ENCODE peak calls at places on chromosomes 1 and 21, in eight cellular contexts. One of them, this sample, is unnamed.
A peak's percentile ranks its signal among the peaks of the same experiment; 100 is the strongest.

GRCh38 chr1:225657462-225657989 is 4.6 kb upstream of the ENAH start:
- DNase-seq in stimulated activated CD4-positive, alpha-beta T cell treated with anti-CD3 and anti-CD28 coated beads, Interleukin-2, amount 100 ng/mL, for 24 hours: no peak
- DNase-seq in heart left ventricle: no peak
- DNase-seq in smooth muscle cell of the brain vasculature: no peak
- DNase-seq in NCI-H1092 treated with DMSO at 0.1 percent for 48 hours: no peak
- DNase-seq in psoas muscle: no peak
- DNase-seq in immature natural killer cell: no peak
- DNase-seq in renal cortical epithelial cell: no peak
- DNase-seq in this sample: no peak

GRCh38 chr1:53075761-53076163 is 13.7 kb downstream of the PODN start:
- DNase-seq in heart left ventricle: peak; percentile 20
- DNase-seq in stimulated activated CD4-positive, alpha-beta T cell treated with anti-CD3 and anti-CD28 coated beads, Interleukin-2, amount 100 ng/mL, for 24 hours: no peak
- DNase-seq in immature natural killer cell: no peak
- DNase-seq in psoas muscle: peak; percentile 6
- DNase-seq in smooth muscle cell of the brain vasculature: no peak
- DNase-seq in NCI-H1092 treated with DMSO at 0.1 percent for 48 hours: no peak
- DNase-seq in renal cortical epithelial cell: no peak
- DNase-seq in this sample: peak; percentile 12

GRCh38 chr1:61080408-61081134 is 1.8 kb upstream of the NFIA start:
- DNase-seq in psoas muscle: no peak
- DNase-seq in stimulated activated CD4-positive, alpha-beta T cell treated with anti-CD3 and anti-CD28 coated beads, Interleukin-2, amount 100 ng/mL, for 24 hours: no peak
- DNase-seq in heart left ventricle: no peak
- DNase-seq in smooth muscle cell of the brain vasculature: no peak
- DNase-seq in renal cortical epithelial cell: no peak
- DNase-seq in NCI-H1092 treated with DMSO at 0.1 percent for 48 hours: peak; percentile 9
- DNase-seq in immature natural killer cell: no peak
- DNase-seq in this sample: no peak

GRCh38 chr1:191695865-191696264 is 462.4 kb upstream of the RGS18 start:
- DNase-seq in smooth muscle cell of the brain vasculature: no peak
- DNase-seq in psoas muscle: no peak
- DNase-seq in immature natural killer cell: no peak
- DNase-seq in stimulated activated CD4-positive, alpha-beta T cell treated with anti-CD3 and anti-CD28 coated beads, Interleukin-2, amount 100 ng/mL, for 24 hours: no peak
- DNase-seq in heart left ventricle: no peak
- DNase-seq in NCI-H1092 treated with DMSO at 0.1 percent for 48 hours: no peak
- DNase-seq in renal cortical epithelial cell: no peak
- DNase-seq in this sample: no peak

GRCh38 chr1:92291372-92291999 is 7.3 kb downstream of the GLMN start:
- DNase-seq in NCI-H1092 treated with DMSO at 0.1 percent for 48 hours: peak; percentile 46
- DNase-seq in immature natural killer cell: no peak
- DNase-seq in stimulated activated CD4-positive, alpha-beta T cell treated with anti-CD3 and anti-CD28 coated beads, Interleukin-2, amount 100 ng/mL, for 24 hours: no peak
- DNase-seq in psoas muscle: no peak
- DNase-seq in smooth muscle cell of the brain vasculature: peak; percentile 47
- DNase-seq in heart left ventricle: no peak
- DNase-seq in renal cortical epithelial cell: peak; percentile 73
- DNase-seq in this sample: peak; percentile 17

GRCh38 chr1:151837841-151838490 is 1.7 kb downstream of the C2CD4D start:
- DNase-seq in psoas muscle: peak; percentile 41
- DNase-seq in NCI-H1092 treated with DMSO at 0.1 percent for 48 hours: no peak
- DNase-seq in smooth muscle cell of the brain vasculature: no peak
- DNase-seq in stimulated activated CD4-positive, alpha-beta T cell treated with anti-CD3 and anti-CD28 coated beads, Interleukin-2, amount 100 ng/mL, for 24 hours: peak; percentile 64
- DNase-seq in immature natural killer cell: peak; percentile 41
- DNase-seq in heart left ventricle: peak; percentile 45
- DNase-seq in renal cortical epithelial cell: no peak
- DNase-seq in this sample: no peak

GRCh38 chr1:183024352-183025337 is 1.4 kb downstream of the LAMC1 start:
- DNase-seq in immature natural killer cell: no peak
- DNase-seq in heart left ventricle: no peak
- DNase-seq in psoas muscle: no peak
- DNase-seq in stimulated activated CD4-positive, alpha-beta T cell treated with anti-CD3 and anti-CD28 coated beads, Interleukin-2, amount 100 ng/mL, for 24 hours: no peak
- DNase-seq in NCI-H1092 treated with DMSO at 0.1 percent for 48 hours: no peak
- DNase-seq in renal cortical epithelial cell: peak; percentile 34
- DNase-seq in smooth muscle cell of the brain vasculature: no peak
- DNase-seq in this sample: no peak

GRCh38 chr1:94142022-94142421 is 21.1 kb upstream of the ABCA4 start:
- DNase-seq in psoas muscle: no peak
- DNase-seq in renal cortical epithelial cell: peak; percentile 90
- DNase-seq in immature natural killer cell: no peak
- DNase-seq in stimulated activated CD4-positive, alpha-beta T cell treated with anti-CD3 and anti-CD28 coated beads, Interleukin-2, amount 100 ng/mL, for 24 hours: no peak
- DNase-seq in NCI-H1092 treated with DMSO at 0.1 percent for 48 hours: no peak
- DNase-seq in heart left ventricle: no peak
- DNase-seq in smooth muscle cell of the brain vasculature: peak; percentile 59
- DNase-seq in this sample: no peak

GRCh38 chr21:34669149-34669879 is 520 bp downstream of the CLIC6 start:
- DNase-seq in immature natural killer cell: no peak
- DNase-seq in renal cortical epithelial cell: no peak
- DNase-seq in NCI-H1092 treated with DMSO at 0.1 percent for 48 hours: no peak
- DNase-seq in psoas muscle: peak; percentile 36
- DNase-seq in heart left ventricle: no peak
- DNase-seq in stimulated activated CD4-positive, alpha-beta T cell treated with anti-CD3 and anti-CD28 coated beads, Interleukin-2, amount 100 ng/mL, for 24 hours: peak; percentile 41
- DNase-seq in smooth muscle cell of the brain vasculature: no peak
- DNase-seq in this sample: no peak

GRCh38 chr1:234955107-234955731 is 173.4 kb downstream of the TOMM20 start:
- DNase-seq in immature natural killer cell: peak; percentile 22
- DNase-seq in smooth muscle cell of the brain vasculature: no peak
- DNase-seq in renal cortical epithelial cell: peak; percentile 89
- DNase-seq in heart left ventricle: peak; percentile 91
- DNase-seq in NCI-H1092 treated with DMSO at 0.1 percent for 48 hours: no peak
- DNase-seq in stimulated activated CD4-positive, alpha-beta T cell treated with anti-CD3 and anti-CD28 coated beads, Interleukin-2, amount 100 ng/mL, for 24 hours: no peak
- DNase-seq in psoas muscle: peak; percentile 68
- DNase-seq in this sample: no peak

GRCh38 chr21:27498025-27498424 is 531.1 kb upstream of the ADAMTS5 start:
- DNase-seq in renal cortical epithelial cell: no peak
- DNase-seq in NCI-H1092 treated with DMSO at 0.1 percent for 48 hours: no peak
- DNase-seq in psoas muscle: no peak
- DNase-seq in heart left ventricle: no peak
- DNase-seq in immature natural killer cell: no peak
- DNase-seq in smooth muscle cell of the brain vasculature: no peak
- DNase-seq in stimulated activated CD4-positive, alpha-beta T cell treated with anti-CD3 and anti-CD28 coated beads, Interleukin-2, amount 100 ng/mL, for 24 hours: no peak
- DNase-seq in this sample: no peak

GRCh38 chr1:56578963-56579875 is at the start of gene PLPP3:
- DNase-seq in smooth muscle cell of the brain vasculature: peak; percentile 87
- DNase-seq in psoas muscle: peak; percentile 83
- DNase-seq in NCI-H1092 treated with DMSO at 0.1 percent for 48 hours: peak; percentile 47
- DNase-seq in stimulated activated CD4-positive, alpha-beta T cell treated with anti-CD3 and anti-CD28 coated beads, Interleukin-2, amount 100 ng/mL, for 24 hours: peak; percentile 12
- DNase-seq in renal cortical epithelial cell: peak; percentile 82
- DNase-seq in heart left ventricle: peak; percentile 91
- DNase-seq in immature natural killer cell: no peak
- DNase-seq in this sample: peak; percentile 78

GRCh38 chr1:59766463-59766862 is 48.3 kb upstream of the HOOK1 start:
- DNase-seq in NCI-H1092 treated with DMSO at 0.1 percent for 48 hours: no peak
- DNase-seq in psoas muscle: no peak
- DNase-seq in stimulated activated CD4-positive, alpha-beta T cell treated with anti-CD3 and anti-CD28 coated beads, Interleukin-2, amount 100 ng/mL, for 24 hours: no peak
- DNase-seq in renal cortical epithelial cell: no peak
- DNase-seq in smooth muscle cell of the brain vasculature: no peak
- DNase-seq in heart left ventricle: no peak
- DNase-seq in immature natural killer cell: no peak
- DNase-seq in this sample: no peak

GRCh38 chr1:86423473-86423872 is 498 bp upstream of the CLCA2 start:
- DNase-seq in stimulated activated CD4-positive, alpha-beta T cell treated with anti-CD3 and anti-CD28 coated beads, Interleukin-2, amount 100 ng/mL, for 24 hours: no peak
- DNase-seq in immature natural killer cell: no peak
- DNase-seq in psoas muscle: no peak
- DNase-seq in heart left ventricle: no peak
- DNase-seq in smooth muscle cell of the brain vasculature: no peak
- DNase-seq in NCI-H1092 treated with DMSO at 0.1 percent for 48 hours: no peak
- DNase-seq in renal cortical epithelial cell: no peak
- DNase-seq in this sample: no peak

GRCh38 chr21:33578214-33578613 is 10.3 kb downstream of the DONSON start:
- DNase-seq in immature natural killer cell: no peak
- DNase-seq in psoas muscle: no peak
- DNase-seq in stimulated activated CD4-positive, alpha-beta T cell treated with anti-CD3 and anti-CD28 coated beads, Interleukin-2, amount 100 ng/mL, for 24 hours: no peak
- DNase-seq in renal cortical epithelial cell: peak; percentile 46
- DNase-seq in NCI-H1092 treated with DMSO at 0.1 percent for 48 hours: no peak
- DNase-seq in smooth muscle cell of the brain vasculature: no peak
- DNase-seq in heart left ventricle: no peak
- DNase-seq in this sample: no peak

GRCh38 chr1:77068013-77068412 is 151.2 kb downstream of the PIGK start:
- DNase-seq in smooth muscle cell of the brain vasculature: no peak
- DNase-seq in renal cortical epithelial cell: peak; percentile 3
- DNase-seq in immature natural killer cell: no peak
- DNase-seq in stimulated activated CD4-positive, alpha-beta T cell treated with anti-CD3 and anti-CD28 coated beads, Interleukin-2, amount 100 ng/mL, for 24 hours: no peak
- DNase-seq in heart left ventricle: no peak
- DNase-seq in NCI-H1092 treated with DMSO at 0.1 percent for 48 hours: peak; percentile 13
- DNase-seq in psoas muscle: no peak
- DNase-seq in this sample: no peak

GRCh38 chr21:15057290-15057689 is 7.5 kb downstream of the NRIP1 start:
- DNase-seq in psoas muscle: no peak
- DNase-seq in NCI-H1092 treated with DMSO at 0.1 percent for 48 hours: no peak
- DNase-seq in immature natural killer cell: no peak
- DNase-seq in renal cortical epithelial cell: no peak
- DNase-seq in stimulated activated CD4-positive, alpha-beta T cell treated with anti-CD3 and anti-CD28 coated beads, Interleukin-2, amount 100 ng/mL, for 24 hours: peak; percentile 6
- DNase-seq in heart left ventricle: no peak
- DNase-seq in smooth muscle cell of the brain vasculature: no peak
- DNase-seq in this sample: no peak

GRCh38 chr1:186446138-186446537 is 14.8 kb downstream of the PDC start:
- DNase-seq in NCI-H1092 treated with DMSO at 0.1 percent for 48 hours: no peak
- DNase-seq in psoas muscle: no peak
- DNase-seq in smooth muscle cell of the brain vasculature: no peak
- DNase-seq in stimulated activated CD4-positive, alpha-beta T cell treated with anti-CD3 and anti-CD28 coated beads, Interleukin-2, amount 100 ng/mL, for 24 hours: no peak
- DNase-seq in renal cortical epithelial cell: no peak
- DNase-seq in immature natural killer cell: no peak
- DNase-seq in heart left ventricle: no peak
- DNase-seq in this sample: no peak

GRCh38 chr1:13582713-13583443 is 754 bp upstream of the PDPN start:
- DNase-seq in renal cortical epithelial cell: no peak
- DNase-seq in psoas muscle: no peak
- DNase-seq in immature natural killer cell: no peak
- DNase-seq in stimulated activated CD4-positive, alpha-beta T cell treated with anti-CD3 and anti-CD28 coated beads, Interleukin-2, amount 100 ng/mL, for 24 hours: no peak
- DNase-seq in heart left ventricle: no peak
- DNase-seq in smooth muscle cell of the brain vasculature: no peak
- DNase-seq in NCI-H1092 treated with DMSO at 0.1 percent for 48 hours: no peak
- DNase-seq in this sample: no peak

GRCh38 chr1:16971330-16972209 is 8.8 kb downstream of the MFAP2 start:
- DNase-seq in immature natural killer cell: no peak
- DNase-seq in smooth muscle cell of the brain vasculature: no peak
- DNase-seq in stimulated activated CD4-positive, alpha-beta T cell treated with anti-CD3 and anti-CD28 coated beads, Interleukin-2, amount 100 ng/mL, for 24 hours: no peak
- DNase-seq in heart left ventricle: no peak
- DNase-seq in NCI-H1092 treated with DMSO at 0.1 percent for 48 hours: peak; percentile 84
- DNase-seq in psoas muscle: no peak
- DNase-seq in renal cortical epithelial cell: peak; percentile 67
- DNase-seq in this sample: no peak

GRCh38 chr1:204465469-204466415 is 28.9 kb downstream of the PIK3C2B start:
- DNase-seq in immature natural killer cell: no peak
- DNase-seq in heart left ventricle: peak; percentile 67
- DNase-seq in renal cortical epithelial cell: no peak
- DNase-seq in NCI-H1092 treated with DMSO at 0.1 percent for 48 hours: no peak
- DNase-seq in smooth muscle cell of the brain vasculature: no peak
- DNase-seq in psoas muscle: no peak
- DNase-seq in stimulated activated CD4-positive, alpha-beta T cell treated with anti-CD3 and anti-CD28 coated beads, Interleukin-2, amount 100 ng/mL, for 24 hours: no peak
- DNase-seq in this sample: no peak

GRCh38 chr1:30682396-30683275 is 40.7 kb downstream of the MATN1 start:
- DNase-seq in smooth muscle cell of the brain vasculature: no peak
- DNase-seq in psoas muscle: no peak
- DNase-seq in heart left ventricle: no peak
- DNase-seq in stimulated activated CD4-positive, alpha-beta T cell treated with anti-CD3 and anti-CD28 coated beads, Interleukin-2, amount 100 ng/mL, for 24 hours: no peak
- DNase-seq in renal cortical epithelial cell: no peak
- DNase-seq in NCI-H1092 treated with DMSO at 0.1 percent for 48 hours: no peak
- DNase-seq in immature natural killer cell: no peak
- DNase-seq in this sample: no peak

GRCh38 chr1:31753623-31754349 is 10.4 kb downstream of the ADGRB2 start:
- DNase-seq in stimulated activated CD4-positive, alpha-beta T cell treated with anti-CD3 and anti-CD28 coated beads, Interleukin-2, amount 100 ng/mL, for 24 hours: no peak
- DNase-seq in psoas muscle: peak; percentile 52
- DNase-seq in NCI-H1092 treated with DMSO at 0.1 percent for 48 hours: peak; percentile 82
- DNase-seq in heart left ventricle: peak; percentile 84
- DNase-seq in renal cortical epithelial cell: no peak
- DNase-seq in smooth muscle cell of the brain vasculature: no peak
- DNase-seq in immature natural killer cell: no peak
- DNase-seq in this sample: no peak

GRCh38 chr1:31954607-31955283 is 16.6 kb upstream of the PTP4A2 start:
- DNase-seq in heart left ventricle: peak; percentile 90
- DNase-seq in renal cortical epithelial cell: peak; percentile 92
- DNase-seq in immature natural killer cell: no peak
- DNase-seq in NCI-H1092 treated with DMSO at 0.1 percent for 48 hours: no peak
- DNase-seq in stimulated activated CD4-positive, alpha-beta T cell treated with anti-CD3 and anti-CD28 coated beads, Interleukin-2, amount 100 ng/mL, for 24 hours: no peak
- DNase-seq in smooth muscle cell of the brain vasculature: peak; percentile 75
- DNase-seq in psoas muscle: peak; percentile 89
- DNase-seq in this sample: peak; percentile 90

GRCh38 chr1:117058810-117059209 is 1.3 kb upstream of the TTF2 start:
- DNase-seq in renal cortical epithelial cell: no peak
- DNase-seq in NCI-H1092 treated with DMSO at 0.1 percent for 48 hours: no peak
- DNase-seq in immature natural killer cell: no peak
- DNase-seq in heart left ventricle: no peak
- DNase-seq in stimulated activated CD4-positive, alpha-beta T cell treated with anti-CD3 and anti-CD28 coated beads, Interleukin-2, amount 100 ng/mL, for 24 hours: no peak
- DNase-seq in smooth muscle cell of the brain vasculature: no peak
- DNase-seq in psoas muscle: no peak
- DNase-seq in this sample: no peak

GRCh38 chr21:44368711-44369446 is 15.5 kb downstream of the TRPM2 start:
- DNase-seq in renal cortical epithelial cell: no peak
- DNase-seq in smooth muscle cell of the brain vasculature: no peak
- DNase-seq in heart left ventricle: no peak
- DNase-seq in NCI-H1092 treated with DMSO at 0.1 percent for 48 hours: no peak
- DNase-seq in stimulated activated CD4-positive, alpha-beta T cell treated with anti-CD3 and anti-CD28 coated beads, Interleukin-2, amount 100 ng/mL, for 24 hours: no peak
- DNase-seq in immature natural killer cell: no peak
- DNase-seq in psoas muscle: no peak
- DNase-seq in this sample: peak; percentile 8

GRCh38 chr1:178632619-178633018 is 92.4 kb upstream of the RALGPS2 start:
- DNase-seq in smooth muscle cell of the brain vasculature: no peak
- DNase-seq in NCI-H1092 treated with DMSO at 0.1 percent for 48 hours: no peak
- DNase-seq in psoas muscle: no peak
- DNase-seq in stimulated activated CD4-positive, alpha-beta T cell treated with anti-CD3 and anti-CD28 coated beads, Interleukin-2, amount 100 ng/mL, for 24 hours: no peak
- DNase-seq in immature natural killer cell: no peak
- DNase-seq in renal cortical epithelial cell: no peak
- DNase-seq in heart left ventricle: no peak
- DNase-seq in this sample: no peak

GRCh38 chr1:34049994-34050393 is 115.0 kb downstream of the CSMD2 start:
- DNase-seq in NCI-H1092 treated with DMSO at 0.1 percent for 48 hours: no peak
- DNase-seq in smooth muscle cell of the brain vasculature: no peak
- DNase-seq in heart left ventricle: no peak
- DNase-seq in stimulated activated CD4-positive, alpha-beta T cell treated with anti-CD3 and anti-CD28 coated beads, Interleukin-2, amount 100 ng/mL, for 24 hours: no peak
- DNase-seq in immature natural killer cell: no peak
- DNase-seq in renal cortical epithelial cell: no peak
- DNase-seq in psoas muscle: no peak
- DNase-seq in this sample: no peak

GRCh38 chr1:165680303-165680702 is 18.1 kb downstream of the ALDH9A1 start:
- DNase-seq in heart left ventricle: no peak
- DNase-seq in renal cortical epithelial cell: no peak
- DNase-seq in immature natural killer cell: no peak
- DNase-seq in stimulated activated CD4-positive, alpha-beta T cell treated with anti-CD3 and anti-CD28 coated beads, Interleukin-2, amount 100 ng/mL, for 24 hours: no peak
- DNase-seq in smooth muscle cell of the brain vasculature: no peak
- DNase-seq in psoas muscle: no peak
- DNase-seq in NCI-H1092 treated with DMSO at 0.1 percent for 48 hours: no peak
- DNase-seq in this sample: no peak

GRCh38 chr1:244314921-244315544 is 136.7 kb downstream of the ADSS2 start:
- DNase-seq in immature natural killer cell: no peak
- DNase-seq in NCI-H1092 treated with DMSO at 0.1 percent for 48 hours: no peak
- DNase-seq in smooth muscle cell of the brain vasculature: no peak
- DNase-seq in stimulated activated CD4-positive, alpha-beta T cell treated with anti-CD3 and anti-CD28 coated beads, Interleukin-2, amount 100 ng/mL, for 24 hours: no peak
- DNase-seq in heart left ventricle: no peak
- DNase-seq in renal cortical epithelial cell: peak; percentile 51
- DNase-seq in psoas muscle: no peak
- DNase-seq in this sample: no peak

GRCh38 chr21:44542716-44543115 is 2.7 kb upstream of the KRTAP10-1 start:
- DNase-seq in renal cortical epithelial cell: no peak
- DNase-seq in stimulated activated CD4-positive, alpha-beta T cell treated with anti-CD3 and anti-CD28 coated beads, Interleukin-2, amount 100 ng/mL, for 24 hours: no peak
- DNase-seq in NCI-H1092 treated with DMSO at 0.1 percent for 48 hours: no peak
- DNase-seq in immature natural killer cell: no peak
- DNase-seq in psoas muscle: no peak
- DNase-seq in smooth muscle cell of the brain vasculature: no peak
- DNase-seq in heart left ventricle: no peak
- DNase-seq in this sample: no peak

This sample was measured in tibial nerve.